ENCODE peak calls at places on chromosomes 5 and 9, in eight cellular contexts. Q is stimulated activated CD4-positive, alpha-beta T cell treated with anti-CD3 and anti-CD28 coated beads, Interleukin-2, amount 100 ng/mL, for 48 hours; M is NB4; R is stimulated activated naive CD4-positive, alpha-beta T cell treated with Interleukin-2 at 50 U/mL for 16 hours; W is amniotic epithelial cell; D is NCI-H345; S is PC-9; L is stromal cell of bone marrow. O is an unnamed sample.

GRCh38 chr5:148831590-148832565 is 5.5 kb downstream of the ADRB2 start:
- DNase-seq in Q (no peak), M (peak; percentile 42), R (no peak), W (no peak), D (no peak), S (no peak), L (no peak), O (no peak)

GRCh38 chr9:134966697-134967546 is 49.2 kb upstream of the FCN1 start:
- DNase-seq in Q (no peak), M (no peak), R (no peak), W (no peak), D (no peak), S (no peak), L (no peak), O (peak; percentile 37)

GRCh38 chr5:94314507-94315170 is 303.8 kb downstream of the KIAA0825 start:
- DNase-seq in Q (no peak), M (no peak), R (no peak), W (no peak), D (no peak), S (no peak), L (no peak), O (no peak)

GRCh38 chr5:89313804-89314588 is 431.0 kb upstream of the MEF2C start:
- DNase-seq in Q (no peak), M (peak; percentile 43), R (no peak), W (peak; percentile 40), D (no peak), S (no peak), L (peak; percentile 81), O (no peak)

GRCh38 chr5:1089621-1090040 is 22.2 kb downstream of the SLC12A7 start:
- DNase-seq in Q (no peak), M (no peak), R (no peak), W (no peak), D (no peak), S (no peak), L (no peak), O (no peak)

GRCh38 chr5:14105717-14106435 is 37.3 kb upstream of the TRIO start:
- DNase-seq in Q (no peak), M (no peak), R (no peak), W (peak; percentile 91), D (peak; percentile 26), S (peak; percentile 91), L (peak; percentile 64), O (no peak)

GRCh38 chr5:43482490-43483064 is 1.1 kb downstream of the TMEM267 start:
- DNase-seq in Q (peak; percentile 6), M (peak; percentile 42), R (peak; percentile 1), W (no peak), D (no peak), S (peak; percentile 65), L (no peak), O (no peak)

GRCh38 chr5:150303070-150303595 is 428 bp upstream of the ARSI start:
- DNase-seq in Q (no peak), M (no peak), R (no peak), W (no peak), D (no peak), S (no peak), L (no peak), O (no peak)

GRCh38 chr5:74870299-74871067 is 4.3 kb upstream of the FAM169A start:
- DNase-seq in Q (no peak), M (no peak), R (no peak), W (no peak), D (no peak), S (peak; percentile 54), L (no peak), O (no peak)

GRCh38 chr9:69340631-69341030 is 15.6 kb downstream of the ENTREP1 start:
- DNase-seq in Q (no peak), M (no peak), R (no peak), W (no peak), D (no peak), S (no peak), L (no peak), O (no peak)

GRCh38 chr5:132425009-132425937 is 55.8 kb downstream of the SLC22A5 start:
- DNase-seq in Q (peak; percentile 56), M (peak; percentile 62), R (peak; percentile 79), W (peak; percentile 87), D (no peak), S (peak; percentile 54), L (peak; percentile 77), O (no peak)

GRCh38 chr5:106766913-106767312 is 903.8 kb downstream of the EFNA5 start:
- DNase-seq in Q (no peak), M (no peak), R (no peak), W (no peak), D (no peak), S (no peak), L (no peak), O (no peak)

GRCh38 chr5:132576123-132576522 is 19.3 kb downstream of the RAD50 start:
- DNase-seq in Q (no peak), M (no peak), R (no peak), W (no peak), D (no peak), S (no peak), L (no peak), O (no peak)

GRCh38 chr9:13266172-13266571 is 13.3 kb downstream of the MPDZ start:
- DNase-seq in Q (no peak), M (no peak), R (no peak), W (peak; percentile 87), D (no peak), S (no peak), L (peak; percentile 24), O (no peak)

GRCh38 chr9:81585191-81585763 is 104.1 kb downstream of the TLE1 start:
- DNase-seq in Q (no peak), M (no peak), R (no peak), W (no peak), D (no peak), S (no peak), L (no peak), O (no peak)

GRCh38 chr5:116573279-116573616 is 1.4 kb downstream of the SEMA6A start:
- DNase-seq in Q (no peak), M (no peak), R (no peak), W (no peak), D (peak; percentile 37), S (no peak), L (no peak), O (peak; percentile 70)

GRCh38 chr9:76608562-76609254 is 149.7 kb downstream of the GCNT1 start:
- DNase-seq in Q (no peak), M (no peak), R (no peak), W (no peak), D (no peak), S (no peak), L (no peak), O (no peak)

GRCh38 chr5:125602184-125602583 is 821.0 kb upstream of the GRAMD2B start:
- DNase-seq in Q (no peak), M (no peak), R (no peak), W (no peak), D (no peak), S (no peak), L (no peak), O (no peak)

O was measured in suprapubic skin.